ENCODE peak calls at places on chromosome 12, in seven cellular contexts. V, U, D, Y, O, N and Z are unnamed samples.

GRCh38 chr12:120119395-120119973 is 2.9 kb upstream of the RAB35 start:
- DNase-seq in Y (peak), D (no peak), U (no peak), N (no peak), O (no peak), V (no peak), Z (no peak)

GRCh38 chr12:52084491-52085231 is 5.2 kb downstream of the SMIM41 start:
- DNase-seq in D (no peak), Y (no peak), U (peak), V (no peak), N (no peak), O (no peak), Z (no peak)

GRCh38 chr12:48169011-48169410 is 11.7 kb upstream of the ASB8 start:
- DNase-seq in D (no peak), Y (no peak), N (no peak), V (no peak), O (no peak), U (no peak), Z (no peak)

GRCh38 chr12:68560823-68561422 is 49.8 kb upstream of the RAP1B start:
- DNase-seq in V (no peak), O (no peak), Y (no peak), D (no peak), N (no peak), U (no peak), Z (no peak)

GRCh38 chr12:93219947-93220346 is 157.8 kb upstream of the NUDT4 start:
- DNase-seq in O (no peak), D (no peak), V (no peak), U (no peak), N (no peak), Y (no peak), Z (no peak)

GRCh38 chr12:66066071-66066928 is 64.2 kb downstream of the LLPH start:
- DNase-seq in V (no peak), U (no peak), Y (peak), O (no peak), N (no peak), D (no peak), Z (peak)

GRCh38 chr12:30146561-30146960 is 362.8 kb upstream of the TMTC1 start:
- DNase-seq in V (no peak), N (no peak), Y (no peak), O (no peak), D (no peak), U (no peak), Z (no peak)

GRCh38 chr12:132339856-132340255 is 10.5 kb upstream of the GALNT9 start:
- DNase-seq in V (no peak), O (no peak), Y (no peak), N (no peak), U (no peak), D (no peak), Z (no peak)

GRCh38 chr12:116861331-116861730 is 19.9 kb downstream of the HRK start:
- DNase-seq in D (no peak), V (peak), U (peak), O (peak), Y (peak), N (no peak), Z (peak)

GRCh38 chr12:49673446-49674317 is 33.5 kb downstream of the FMNL3 start:
- DNase-seq in D (peak), U (no peak), N (peak), Y (peak), O (peak), V (peak), Z (peak)

GRCh38 chr12:103786201-103786600 is 54.8 kb downstream of the NT5DC3 start:
- DNase-seq in D (no peak), O (no peak), N (no peak), Y (no peak), V (no peak), U (no peak), Z (no peak)

GRCh38 chr12:912466-913235 is 36.8 kb downstream of the RAD52 start:
- DNase-seq in V (no peak), D (no peak), O (no peak), U (no peak), N (no peak), Y (no peak), Z (no peak)

GRCh38 chr12:2976581-2976996 is 17.4 kb downstream of the TEAD4 start:
- DNase-seq in O (no peak), N (no peak), V (no peak), D (no peak), U (peak), Y (peak), Z (no peak)

GRCh38 chr12:29714966-29715365 is 68.8 kb downstream of the TMTC1 start:
- DNase-seq in N (no peak), D (no peak), U (no peak), V (no peak), Y (no peak), O (no peak), Z (no peak)

GRCh38 chr12:49972641-49973360 is at the start of gene AQP6:
- DNase-seq in D (no peak), U (no peak), Y (no peak), O (no peak), N (no peak), V (no peak), Z (no peak)

GRCh38 chr12:48110691-48111315 is 4.9 kb upstream of the SENP1 start:
- DNase-seq in Y (no peak), N (no peak), D (no peak), V (no peak), U (no peak), O (no peak), Z (no peak)

GRCh38 chr12:79920421-79921238 is 14.3 kb downstream of the PPP1R12A start:
- DNase-seq in N (no peak), V (no peak), D (no peak), Y (no peak), U (no peak), O (no peak), Z (no peak)

GRCh38 chr12:92369643-92370042 is 224.0 kb upstream of the BTG1 start:
- DNase-seq in V (no peak), O (no peak), D (no peak), N (no peak), Y (peak), U (no peak), Z (no peak)

GRCh38 chr12:80936353-80936641 is 1.4 kb downstream of the LIN7A start:
- DNase-seq in O (peak), N (no peak), D (no peak), Y (no peak), U (no peak), V (no peak), Z (peak)

GRCh38 chr12:28107679-28108078 is 82.6 kb upstream of the CCDC91 start:
- DNase-seq in N (no peak), O (no peak), Y (no peak), D (no peak), U (no peak), V (no peak), Z (no peak)

GRCh38 chr12:121791671-121792496 is 1.6 kb downstream of the RHOF start:
- DNase-seq in V (peak), Y (no peak), N (no peak), O (no peak), U (peak), D (no peak), Z (no peak)

GRCh38 chr12:116257213-116257612 is 20.3 kb downstream of the MED13L start:
- DNase-seq in N (no peak), V (no peak), D (no peak), O (no peak), Y (no peak), U (no peak), Z (no peak)

GRCh38 chr12:120598674-120599463 is 17.7 kb upstream of the POP5 start:
- DNase-seq in N (no peak), O (no peak), Y (peak), V (no peak), D (no peak), U (no peak), Z (no peak)

GRCh38 chr12:54133663-54134375 is 55.0 kb downstream of the SMUG1 start:
- DNase-seq in O (no peak), U (no peak), D (no peak), N (no peak), V (no peak), Y (no peak), Z (peak)

GRCh38 chr12:123150804-123151678 is at the start of gene PITPNM2:
- DNase-seq in Y (peak), O (peak), N (peak), D (peak), V (peak), U (peak), Z (peak)

GRCh38 chr12:31245822-31246469 is 80.0 kb downstream of the SINHCAF start:
- DNase-seq in N (no peak), Y (peak), D (no peak), V (no peak), U (no peak), O (peak), Z (peak)

GRCh38 chr12:124992874-124993567 is 424 bp upstream of the BRI3BP start:
- DNase-seq in Y (peak), N (peak), O (peak), U (peak), D (peak), V (peak), Z (peak)

GRCh38 chr12:12244341-12244740 is 22.5 kb downstream of the LRP6 start:
- DNase-seq in N (no peak), Y (no peak), D (no peak), U (no peak), V (no peak), O (no peak), Z (no peak)

GRCh38 chr12:108955225-108955835 is 65.5 kb downstream of the SVOP start:
- DNase-seq in U (no peak), Y (peak), O (peak), N (no peak), V (no peak), D (no peak), Z (no peak)

GRCh38 chr12:93016752-93017350 is 87.8 kb upstream of the EEA1 start:
- DNase-seq in N (no peak), V (no peak), D (no peak), Y (no peak), U (no peak), O (no peak), Z (peak)

GRCh38 chr12:66405395-66405794 is 103.1 kb downstream of the HELB start:
- DNase-seq in U (no peak), V (no peak), O (no peak), Y (peak), D (no peak), N (no peak), Z (no peak)

GRCh38 chr12:24991209-24992049 is 42.5 kb upstream of the BCAT1 start:
- DNase-seq in D (no peak), U (no peak), O (no peak), N (peak), Y (peak), V (no peak), Z (peak)

GRCh38 chr12:84840356-84840755 is 72.2 kb downstream of the SLC6A15 start:
- DNase-seq in D (no peak), U (no peak), O (no peak), V (no peak), N (no peak), Y (no peak), Z (no peak)

GRCh38 chr12:69161835-69162234 is 77.5 kb upstream of the CPSF6 start:
- DNase-seq in V (no peak), O (no peak), N (no peak), Y (no peak), D (no peak), U (peak), Z (peak)

GRCh38 chr12:121364657-121365265 is 12.6 kb upstream of the ANAPC5 start:
- DNase-seq in V (no peak), N (no peak), O (no peak), U (no peak), Y (peak), D (no peak), Z (no peak)

GRCh38 chr12:81337891-81338290 is 260.0 kb downstream of the ACSS3 start:
- DNase-seq in O (no peak), U (no peak), Y (no peak), D (no peak), N (no peak), V (no peak), Z (no peak)

GRCh38 chr12:139585-139984 is 73.0 kb downstream of the IQSEC3 start:
- DNase-seq in O (peak), U (no peak), N (no peak), V (no peak), D (no peak), Y (peak), Z (peak)